ENCODE peak calls at places on chromosomes 2 and 18, in six cellular contexts. N is IMR-90, I is stomach, C is GM06990, M is body of pancreas, G is dorsolateral prefrontal cortex. V is an unnamed sample. For H3K27me3, the result is how much of the 10 kb centered on the place peaks cover.

GRCh38 chr2:225937625-225938024 is 538.1 kb downstream of the NYAP2 start:
- DNase-seq in N (peak), I (no peak), C (no peak), M (no peak), G (no peak), V (peak)

GRCh38 chr18:60452424-60452823 is 79.8 kb upstream of the MC4R start:
- DNase-seq in N (peak), I (no peak), C (no peak), M (no peak), G (no peak), V (peak)

GRCh38 chr2:173903611-173904394 is 61.4 kb downstream of the SP3 start:
- DNase-seq in N (peak), I (no peak), C (no peak), M (no peak), G (no peak), V (no peak)

GRCh38 chr2:71772510-71773172 is 319.3 kb downstream of the DYSF start:
- DNase-seq in N (no peak), I (no peak), C (no peak), M (no peak), G (no peak), V (no peak)

GRCh38 chr2:18677280-18677679 is 87.9 kb upstream of the NT5C1B start:
- DNase-seq in N (no peak), I (no peak), C (no peak), M (no peak), G (no peak), V (no peak)

GRCh38 chr18:74082476-74083070 is 65.1 kb downstream of the FBXO15 start:
- DNase-seq in N (peak), I (peak), C (peak), M (peak), G (no peak), V (peak)

GRCh38 chr2:43616967-43617366 is 20.1 kb upstream of the PLEKHH2 start:
- DNase-seq in N (no peak), I (no peak), C (no peak), M (no peak), G (no peak), V (no peak)

GRCh38 chr2:112277591-112278220 is 2.3 kb downstream of the ZC3H6 start:
- DNase-seq in N (no peak), I (no peak), C (no peak), M (no peak), G (no peak), V (no peak)

GRCh38 chr2:11505652-11506610 is 27.9 kb upstream of the GREB1 start:
- DNase-seq in N (no peak), I (peak), C (no peak), M (peak), G (no peak), V (no peak)

GRCh38 chr18:48342125-48342524 is 67.1 kb downstream of the ZBTB7C start:
- DNase-seq in N (no peak), I (no peak), C (no peak), M (no peak), G (peak), V (no peak)

GRCh38 chr18:48348739-48349138 is 60.4 kb downstream of the ZBTB7C start:
- DNase-seq in N (no peak), I (no peak), C (no peak), M (no peak), G (no peak), V (no peak)

GRCh38 chr18:48342588-48342987 is 66.6 kb downstream of the ZBTB7C start:
- DNase-seq in N (no peak), I (no peak), C (no peak), M (no peak), G (no peak), V (no peak)

GRCh38 chr18:48347756-48348326 is 61.3 kb downstream of the ZBTB7C start:
- DNase-seq in N (no peak), I (no peak), C (no peak), M (no peak), G (no peak), V (no peak)

GRCh38 chr18:48345596-48345995 is 63.6 kb downstream of the ZBTB7C start:
- DNase-seq in N (peak), I (peak), C (no peak), M (no peak), G (no peak), V (peak)
- TF ChIP-seq CTCF in N (peak), I (peak), C (peak), M (peak), G (peak), V (peak)

GRCh38 chr2:29921560-29921915 is at the start of gene ALK:
- DNase-seq in N (peak), I (peak), C (peak), M (peak), G (peak), V (peak)
- H3K27me3 ChIP-seq in N (under half), I (half or more), C (under half), M (under half), G (under half), V (under half)

GRCh38 chr2:167147254-167147941 is 259.1 kb downstream of the XIRP2 start:
- DNase-seq in N (no peak), I (no peak), C (no peak), M (peak), G (no peak), V (no peak)
- H3K4me3 ChIP-seq in N (no peak), I (no peak), C (no peak), M (no peak), G (no peak), V (no peak)

DNA sequence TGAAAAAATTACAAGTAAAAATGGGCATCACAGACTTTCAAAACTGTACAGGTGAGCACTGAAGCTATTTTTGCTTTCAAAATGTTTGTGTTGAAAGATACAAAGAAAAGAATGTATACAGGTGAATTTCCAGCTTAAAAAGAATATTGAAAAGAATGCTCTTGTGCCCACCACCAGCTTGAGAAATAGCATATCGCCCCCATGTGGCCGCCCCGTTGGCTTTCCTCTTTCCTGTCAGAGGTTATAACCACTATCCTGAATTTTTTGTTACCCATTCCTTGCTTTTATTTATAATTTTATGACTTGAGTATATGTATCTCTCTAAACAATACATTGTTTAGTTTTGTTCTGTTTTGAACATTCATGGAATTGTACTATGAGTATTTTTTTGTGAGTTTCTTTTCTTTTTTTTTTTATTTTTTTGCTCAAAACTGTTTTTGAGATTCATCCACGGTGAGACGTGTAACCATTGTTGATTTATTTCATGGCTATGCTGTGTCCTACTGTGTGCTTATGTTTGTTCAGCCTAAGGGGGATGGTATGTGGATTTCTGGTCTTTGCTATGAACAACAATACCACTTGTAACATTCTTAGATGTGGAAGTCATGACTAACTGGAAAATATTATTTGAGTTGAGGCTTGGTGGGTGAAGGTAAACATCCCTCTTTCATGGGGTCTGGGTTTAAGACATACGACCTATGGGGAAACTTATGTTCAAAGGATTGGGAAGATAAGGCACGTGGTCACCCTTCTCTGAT is 11.6 kb downstream of the TRPM8 start:
- DNase-seq in N (peak), I (peak), C (no peak), M (no peak), G (no peak), V (peak)
- TF ChIP-seq CTCF in N (peak), I (no peak), C (peak), M (peak), G (peak), V (peak)

GRCh38 chr18:79481041-79481790 is 85.5 kb downstream of the NFATC1 start:
- DNase-seq in N (no peak), I (no peak), C (no peak), M (no peak), G (no peak), V (no peak)

GRCh38 chr18:79480171-79480981 is 84.6 kb downstream of the NFATC1 start:
- DNase-seq in N (no peak), I (no peak), C (no peak), M (no peak), G (no peak), V (no peak)

GRCh38 chr18:79478484-79479113 is 82.9 kb downstream of the NFATC1 start:
- DNase-seq in N (no peak), I (no peak), C (no peak), M (no peak), G (no peak), V (no peak)

GRCh38 chr18:79479114-79479760 is 83.5 kb downstream of the NFATC1 start:
- DNase-seq in N (no peak), I (no peak), C (no peak), M (no peak), G (no peak), V (no peak)

DNA sequence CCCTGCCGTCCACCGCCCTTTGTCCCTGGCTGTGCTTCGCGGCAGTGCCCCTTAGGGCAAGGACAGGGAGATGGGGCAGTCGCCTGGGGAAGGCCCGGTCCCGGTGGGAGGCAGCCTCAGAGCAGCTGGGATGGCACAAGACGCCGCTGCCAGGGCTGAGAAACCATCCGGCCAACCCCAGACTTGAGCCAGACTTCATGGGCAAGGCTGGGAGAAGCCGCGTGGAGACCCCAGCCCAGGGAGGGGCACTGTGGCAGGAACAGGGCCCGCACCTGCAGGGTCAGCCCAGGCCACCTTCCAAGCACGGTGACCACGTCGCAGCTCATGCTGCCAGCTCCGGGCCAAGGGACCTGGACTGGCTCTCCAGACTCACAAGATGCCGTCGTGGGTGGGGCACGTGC is 84.0 kb downstream of the NFATC1 start:
- DNase-seq in N (no peak), I (no peak), C (no peak), M (no peak), G (no peak), V (no peak)
- H3K27me3 ChIP-seq in N (under half), I (under half), C (under half), M (under half), G (under half), V (under half)

GRCh38 chr2:4673025-4673489 is 969.7 kb downstream of the DCDC2C start:
- DNase-seq in N (no peak), I (no peak), C (no peak), M (no peak), G (no peak), V (no peak)
- H3K4me3 ChIP-seq in N (no peak), I (no peak), C (no peak), M (no peak), G (no peak), V (no peak)

DNA sequence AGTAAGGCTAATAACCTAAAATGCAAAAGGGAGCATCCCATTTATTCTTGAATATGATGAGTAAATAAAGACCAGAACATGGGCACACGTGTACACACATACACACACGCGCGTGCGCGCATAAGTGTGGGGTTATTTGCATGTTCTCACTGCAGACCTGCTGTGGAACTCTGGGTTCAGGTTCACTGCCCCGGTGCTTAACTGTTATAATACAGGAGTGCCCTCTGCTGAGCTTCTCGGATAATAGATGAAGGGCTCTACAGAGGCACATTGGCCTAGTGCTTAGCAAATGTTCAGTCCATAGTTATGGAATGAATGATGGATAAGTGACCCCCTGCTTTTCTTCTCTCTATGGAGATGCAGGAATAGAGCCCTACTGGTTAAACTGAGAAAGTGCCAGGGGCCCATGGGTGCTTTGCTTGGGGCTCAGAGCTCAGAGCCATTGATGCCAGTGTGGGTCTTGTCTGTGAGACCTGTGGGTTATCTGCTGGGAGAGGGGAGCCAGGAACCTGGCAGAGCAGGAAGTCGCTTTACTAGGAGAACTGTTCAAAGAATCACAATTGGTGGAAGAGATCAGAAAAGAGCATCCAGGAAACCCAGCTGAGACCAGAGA is 3.6 kb upstream of the ARL4C start:
- DNase-seq in N (peak), I (peak), C (no peak), M (peak), G (peak), V (peak)
- TF ChIP-seq CTCF in N (peak), I (peak), C (peak), M (peak), G (peak), V (peak)

GRCh38 chr18:57425096-57425495 is 10.1 kb upstream of the ONECUT2 start:
- DNase-seq in N (no peak), I (no peak), C (no peak), M (no peak), G (no peak), V (no peak)
- H3K27me3 ChIP-seq in N (under half), I (half or more), C (under half), M (under half), G (under half), V (under half)

DNA sequence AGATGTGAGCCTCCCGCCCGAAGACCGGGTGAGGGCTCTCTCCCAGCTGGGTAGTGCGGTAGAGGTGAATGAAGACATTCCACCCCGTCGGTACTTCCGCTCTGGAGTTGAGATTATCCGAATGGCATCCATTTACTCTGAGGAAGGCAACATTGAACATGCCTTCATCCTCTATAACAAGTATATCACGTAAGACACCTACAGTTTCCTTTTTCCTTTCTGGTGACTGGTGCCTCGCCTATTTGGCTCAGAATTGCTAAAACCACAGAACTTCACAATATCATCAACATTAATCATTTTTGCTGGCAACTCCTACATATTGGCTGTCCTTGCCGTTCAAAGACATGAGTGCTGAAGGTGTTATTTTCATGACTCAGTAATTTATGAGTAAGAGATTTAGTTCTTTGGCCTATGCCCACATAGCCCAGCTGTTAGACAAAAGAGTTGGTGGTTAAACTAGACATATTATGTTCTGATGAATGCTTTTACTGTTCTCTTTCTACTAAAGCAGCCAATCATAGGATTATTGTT is 2.2 kb downstream of the STAMBP start:
- DNase-seq in N (peak), I (no peak), C (no peak), M (no peak), G (no peak), V (peak)
- H3K4me3 ChIP-seq in N (no peak), I (no peak), C (no peak), M (no peak), G (no peak), V (no peak)